ENCODE peak calls at places on chromosomes 11 and 22, in six cellular contexts. K, S, Y, L, C and J are unnamed samples. For H3K4me1, the result is how much of the 10 kb centered on the place peaks cover.

GRCh38 chr11:63933459-63933858 is 5.3 kb upstream of the NAA40 start:
- DNase-seq in K (no peak), S (no peak), Y (no peak), L (no peak), C (no peak), J (no peak)

GRCh38 chr11:129828301-129828836 is 12.7 kb downstream of the TMEM45B start:
- DNase-seq in K (no peak), S (no peak), Y (no peak), L (no peak), C (no peak), J (no peak)

GRCh38 chr11:91804057-91804456 is 420.6 kb upstream of the FAT3 start:
- DNase-seq in K (no peak), S (no peak), Y (peak), L (no peak), C (no peak), J (no peak)

GRCh38 chr11:98040061-98040808 is 980.5 kb upstream of the CNTN5 start:
- DNase-seq in K (no peak), S (no peak), Y (no peak), L (no peak), C (no peak), J (no peak)

GRCh38 chr11:72805214-72805613 is 9.0 kb upstream of the ATG16L2 start:
- DNase-seq in K (no peak), S (no peak), Y (no peak), L (no peak), C (no peak), J (no peak)

GRCh38 chr11:65067446-65067845 is 9.1 kb upstream of the NAALADL1 start:
- DNase-seq in K (no peak), S (no peak), Y (no peak), L (no peak), C (no peak), J (no peak)

GRCh38 chr22:49967333-49968241 is 7.0 kb downstream of the PIM3 start:
- DNase-seq in K (peak), S (no peak), Y (no peak), L (peak), C (peak), J (peak)

GRCh38 chr11:4181780-4182721 is 87.5 kb downstream of the RRM1 start:
- DNase-seq in K (no peak), S (no peak), Y (peak), L (peak), C (no peak), J (no peak)

GRCh38 chr11:78040691-78041379 is 17.8 kb upstream of the KCTD14 start:
- DNase-seq in K (no peak), S (no peak), Y (no peak), L (no peak), C (peak), J (no peak)
- H3K27ac ChIP-seq in K (no peak), S (no peak), Y (peak), L (peak), C (peak), J (no peak)

GRCh38 chr22:43152355-43153071 is 1.2 kb downstream of the TSPO start:
- DNase-seq in K (peak), S (peak), Y (peak), L (peak), C (peak), J (peak)

GRCh38 chr22:43151251-43152000 is at the start of gene TSPO:
- DNase-seq in K (peak), S (peak), Y (no peak), L (peak), C (peak), J (peak)

GRCh38 chr22:43153916-43154315 is 2.6 kb downstream of the TSPO start:
- DNase-seq in K (no peak), S (no peak), Y (no peak), L (no peak), C (no peak), J (no peak)

GRCh38 chr22:43150731-43151206 is 590 bp upstream of the TSPO start:
- DNase-seq in K (no peak), S (no peak), Y (no peak), L (no peak), C (peak), J (no peak)

DNA sequence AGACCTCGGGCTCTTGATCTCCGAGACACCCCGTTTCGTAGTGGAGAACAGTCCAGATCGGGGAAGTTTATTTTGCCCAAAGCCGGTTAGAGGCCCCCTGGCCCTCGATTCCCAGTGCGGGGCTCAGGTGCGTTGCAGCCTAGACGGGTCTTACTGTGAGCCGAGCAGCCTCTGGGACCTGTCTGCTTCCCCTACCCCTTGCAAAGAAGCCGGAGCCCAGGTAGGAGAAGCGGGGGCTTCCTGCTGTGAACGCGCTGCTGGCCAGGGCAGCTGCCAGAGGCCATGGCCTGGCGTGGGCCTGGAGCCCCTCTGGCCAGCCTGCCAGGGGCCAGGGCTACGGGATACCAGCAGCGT is 619 bp downstream of the TSPO start:
- DNase-seq in K (no peak), S (no peak), Y (no peak), L (no peak), C (no peak), J (no peak)
- H3K4me1 ChIP-seq in K (under half), S (under half), Y (under half), L (under half), C (under half), J (under half)

GRCh38 chr22:24109649-24110048 is 71.6 kb upstream of the SUSD2 start:
- DNase-seq in K (no peak), S (no peak), Y (no peak), L (no peak), C (no peak), J (no peak)

GRCh38 chr22:24108073-24108472 is 73.2 kb upstream of the SUSD2 start:
- DNase-seq in K (peak), S (no peak), Y (no peak), L (no peak), C (no peak), J (no peak)

GRCh38 chr22:24106385-24107381 is 74.6 kb upstream of the SUSD2 start:
- DNase-seq in K (peak), S (peak), Y (no peak), L (no peak), C (no peak), J (no peak)

GRCh38 chr22:24105661-24106060 is 75.6 kb upstream of the SUSD2 start:
- DNase-seq in K (peak), S (no peak), Y (no peak), L (no peak), C (no peak), J (no peak)

DNA sequence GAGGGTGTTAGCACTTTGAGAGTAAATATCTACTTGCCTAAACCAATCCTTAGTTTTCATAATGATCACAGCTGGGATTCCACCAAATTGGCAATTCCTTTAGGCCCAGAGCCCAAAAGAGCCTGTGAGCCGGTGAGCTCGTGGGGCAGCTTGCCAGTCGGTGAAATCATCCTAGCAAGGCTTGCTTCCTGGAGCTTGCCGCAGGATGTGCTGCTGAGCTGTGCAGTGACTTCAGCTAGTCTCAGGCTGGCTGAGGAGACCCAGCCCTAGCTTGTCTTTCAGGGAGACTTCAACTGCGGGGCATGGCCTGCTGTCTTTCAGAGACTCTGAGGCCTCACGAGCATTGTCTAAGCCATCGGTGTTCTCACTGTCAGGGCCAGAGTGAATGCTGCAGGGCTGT is 73.6 kb upstream of the SUSD2 start:
- DNase-seq in K (peak), S (no peak), Y (peak), L (peak), C (peak), J (peak)
- H3K27ac ChIP-seq in K (no peak), S (no peak), Y (no peak), L (peak), C (peak), J (no peak)

DNA sequence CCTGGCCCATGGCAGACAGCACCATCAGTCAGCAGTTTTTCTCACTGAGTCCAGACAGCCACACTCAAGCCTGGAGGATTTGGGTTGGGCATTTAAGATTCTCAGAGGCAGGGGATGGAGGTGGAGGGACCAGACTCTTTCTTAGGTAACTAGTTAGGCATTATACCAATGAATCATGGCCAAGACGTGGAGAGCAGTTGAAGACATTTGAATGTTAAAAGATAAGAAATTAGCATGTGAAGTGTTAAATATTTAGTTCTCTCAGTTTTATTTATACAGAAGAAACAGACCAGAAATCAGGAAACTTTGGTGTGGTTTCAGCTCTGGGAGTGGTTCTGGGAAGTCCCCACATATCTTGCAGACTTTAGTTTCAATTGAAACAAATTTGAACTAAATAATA is 9.9 kb downstream of the GTF2H1 start:
- DNase-seq in K (no peak), S (no peak), Y (no peak), L (no peak), C (no peak), J (no peak)
- H3K4me1 ChIP-seq in K (under half), S (under half), Y (under half), L (under half), C (under half), J (under half)

GRCh38 chr11:68390315-68390714 is 70.2 kb upstream of the PPP6R3 start:
- DNase-seq in K (no peak), S (no peak), Y (no peak), L (no peak), C (no peak), J (no peak)
- H3K27ac ChIP-seq in K (no peak), S (no peak), Y (no peak), L (no peak), C (no peak), J (no peak)